ENCODE peak calls at places on chromosome 5, in five cellular contexts. T is activated B cell treated with CpG ODN at 0.5 μM for 24 hours, J is BJ, K is psoas muscle, C is type B pancreatic cell. F is an unnamed sample.

GRCh38 chr5:150541895-150542294 is 34.0 kb downstream of the NDST1 start:
- DNase-seq in T (no peak), J (no peak), K (no peak), C (no peak), F (peak)

GRCh38 chr5:1317921-1318565 is 23.2 kb upstream of the TERT start:
- DNase-seq in T (no peak), J (no peak), K (no peak), C (peak), F (peak)

GRCh38 chr5:98827161-98827560 is 53.7 kb downstream of the RGMB start:
- DNase-seq in T (no peak), J (peak), K (no peak), C (no peak), F (no peak)

GRCh38 chr5:53406630-53407316 is 73.7 kb upstream of the FST start:
- DNase-seq in T (no peak), J (no peak), K (no peak), C (no peak), F (no peak)

GRCh38 chr5:39057745-39058144 is 16.5 kb downstream of the RICTOR start:
- DNase-seq in T (no peak), J (no peak), K (no peak), C (no peak), F (no peak)

GRCh38 chr5:95081500-95082355 is 203.2 kb downstream of the MCTP1 start:
- DNase-seq in T (no peak), J (peak), K (peak), C (no peak), F (peak)

GRCh38 chr5:24161559-24161958 is 483.2 kb downstream of the CDH10 start:
- DNase-seq in T (no peak), J (no peak), K (no peak), C (no peak), F (no peak)

GRCh38 chr5:56350595-56351170 is 117.6 kb upstream of the ANKRD55 start:
- DNase-seq in T (no peak), J (peak), K (peak), C (no peak), F (no peak)

GRCh38 chr5:163696270-163696887 is 191.0 kb downstream of the MAT2B start:
- DNase-seq in T (no peak), J (peak), K (no peak), C (no peak), F (no peak)

GRCh38 chr5:32475338-32476097 is 31.0 kb upstream of the ZFR start:
- DNase-seq in T (no peak), J (no peak), K (no peak), C (no peak), F (no peak)

GRCh38 chr5:944992-945685 is 52.5 kb downstream of the TRIP13 start:
- DNase-seq in T (no peak), J (no peak), K (no peak), C (no peak), F (no peak)

DNA sequence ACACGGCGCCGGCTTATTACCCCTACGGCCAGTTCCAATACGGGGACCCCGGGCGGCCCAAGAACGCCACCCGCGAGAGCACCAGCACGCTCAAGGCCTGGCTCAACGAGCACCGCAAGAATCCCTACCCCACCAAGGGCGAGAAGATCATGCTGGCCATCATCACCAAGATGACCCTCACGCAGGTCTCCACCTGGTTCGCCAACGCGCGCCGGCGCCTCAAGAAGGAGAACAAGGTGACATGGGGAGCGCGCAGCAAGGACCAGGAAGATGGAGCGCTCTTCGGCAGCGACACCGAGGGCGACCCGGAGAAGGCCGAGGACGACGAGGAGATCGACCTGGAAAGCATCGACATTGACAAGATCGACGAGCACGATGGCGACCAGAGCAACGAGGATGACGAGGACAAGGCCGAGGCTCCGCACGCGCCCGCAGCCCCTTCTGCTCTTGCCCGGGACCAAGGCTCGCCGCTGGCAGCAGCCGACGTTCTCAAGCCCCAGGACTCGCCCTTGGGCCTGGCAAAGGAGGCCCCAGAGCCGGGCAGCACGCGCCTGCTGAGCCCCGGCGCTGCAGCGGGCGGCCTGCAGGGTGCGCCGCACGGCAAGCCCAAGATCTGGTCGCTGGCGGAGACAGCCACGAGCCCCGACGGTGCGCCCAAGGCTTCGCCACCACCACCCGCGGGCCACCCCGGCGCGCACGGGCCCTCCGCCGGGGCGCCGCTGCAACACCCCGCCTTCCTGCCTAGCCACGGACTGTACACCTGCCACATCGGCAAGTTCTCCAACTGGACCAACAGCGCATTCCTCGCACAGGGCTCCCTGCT is 3.9 kb downstream of the IRX1 start:
- DNase-seq in T (no peak), J (no peak), K (no peak), C (no peak), F (no peak)
- TF ChIP-seq CTCF in T (no peak), J (no peak), K (no peak), C (peak), F (no peak)

GRCh38 chr5:181222630-181223040 is 446 bp upstream of the TRIM41 start:
- DNase-seq in T (no peak), J (no peak), K (no peak), C (no peak), F (no peak)

GRCh38 chr5:181221792-181222629 is 1.1 kb upstream of the TRIM41 start:
- DNase-seq in T (peak), J (peak), K (peak), C (peak), F (peak)

GRCh38 chr5:181224390-181225234 is 1.5 kb downstream of the TRIM41 start:
- DNase-seq in T (peak), J (no peak), K (peak), C (no peak), F (no peak)

GRCh38 chr5:181223729-181224389 is 778 bp downstream of the TRIM41 start:
- DNase-seq in T (peak), J (no peak), K (peak), C (no peak), F (peak)

DNA sequence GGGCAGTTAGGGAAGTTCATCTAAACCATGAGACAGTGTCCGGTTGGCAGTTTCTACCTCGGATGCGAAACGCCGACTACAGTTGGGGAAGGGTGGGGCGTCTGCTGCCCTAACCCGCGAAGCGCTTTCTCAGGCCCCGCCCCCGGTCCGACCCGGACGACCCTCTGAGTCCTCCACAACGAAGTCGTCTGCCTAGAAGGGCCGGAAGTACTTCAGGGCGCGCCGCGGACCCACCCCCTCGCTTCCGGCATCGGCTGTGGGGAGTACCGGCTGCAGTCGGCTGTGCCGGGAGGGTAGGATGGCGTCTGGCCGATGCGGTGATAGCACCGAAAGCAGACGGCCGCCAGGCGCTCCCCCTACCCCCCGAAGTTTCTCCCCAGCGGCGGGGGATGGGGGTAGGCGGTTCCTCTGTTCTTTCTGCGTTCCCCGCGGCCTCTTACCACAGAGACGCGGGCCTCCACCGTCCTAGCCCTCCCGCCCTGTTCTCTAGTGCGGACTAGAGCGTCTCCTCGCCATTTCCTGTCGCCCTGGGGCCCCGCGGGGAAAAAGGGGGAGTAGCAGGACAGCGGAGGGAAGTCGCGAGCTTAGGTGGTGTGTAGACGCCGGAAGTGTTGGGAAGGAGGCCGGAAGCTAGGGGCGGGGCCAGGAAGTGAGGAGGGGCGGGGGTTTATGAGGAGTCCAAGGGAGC is at the start of gene TRIM41:
- DNase-seq in T (peak), J (peak), K (peak), C (peak), F (peak)
- TF ChIP-seq CTCF in T (no peak), J (no peak), K (no peak), C (peak), F (no peak)

GRCh38 chr5:137880313-137880712 is 8.9 kb upstream of the PKD2L2 start:
- DNase-seq in T (no peak), J (no peak), K (no peak), C (no peak), F (no peak)
- TF ChIP-seq CTCF in T (no peak), J (no peak), K (no peak), C (no peak), F (no peak)

GRCh38 chr5:125870271-125870670 is 552.9 kb upstream of the GRAMD2B start:
- DNase-seq in T (no peak), J (peak), K (no peak), C (no peak), F (no peak)

GRCh38 chr5:125874057-125874456 is 549.2 kb upstream of the GRAMD2B start:
- DNase-seq in T (no peak), J (no peak), K (no peak), C (no peak), F (no peak)

GRCh38 chr5:125874717-125875116 is 548.5 kb upstream of the GRAMD2B start:
- DNase-seq in T (no peak), J (no peak), K (no peak), C (no peak), F (no peak)
- TF ChIP-seq CTCF in T (no peak), J (no peak), K (no peak), C (no peak), F (no peak)

GRCh38 chr5:153901449-153901848 is 137.3 kb downstream of the FAM114A2 start:
- DNase-seq in T (no peak), J (no peak), K (no peak), C (no peak), F (no peak)

GRCh38 chr5:153903321-153903720 is 135.4 kb downstream of the FAM114A2 start:
- DNase-seq in T (no peak), J (peak), K (no peak), C (no peak), F (no peak)

GRCh38 chr5:153907170-153907775 is 131.4 kb downstream of the FAM114A2 start:
- DNase-seq in T (no peak), J (peak), K (no peak), C (no peak), F (no peak)

GRCh38 chr5:153902026-153902425 is 136.7 kb downstream of the FAM114A2 start:
- DNase-seq in T (no peak), J (no peak), K (no peak), C (no peak), F (no peak)

DNA sequence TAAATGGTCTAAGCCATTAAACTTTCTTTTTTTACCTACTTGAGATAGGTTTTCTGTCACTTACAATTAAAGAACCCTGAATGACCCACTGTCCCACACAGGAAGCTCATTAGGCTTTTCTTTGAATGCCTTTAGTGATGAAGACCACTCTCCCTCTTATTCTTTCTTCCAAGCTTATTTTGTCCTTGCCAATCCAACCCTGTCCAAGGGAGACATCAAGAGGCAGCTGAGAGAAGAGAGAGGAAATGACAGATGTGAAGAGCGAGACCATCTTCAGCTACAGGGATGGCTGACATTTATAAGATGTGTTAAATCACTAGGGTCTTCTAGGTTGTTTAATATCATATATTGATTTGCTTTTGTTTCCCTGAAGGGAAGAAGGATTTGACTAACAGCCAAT is 133.5 kb downstream of the FAM114A2 start:
- DNase-seq in T (no peak), J (no peak), K (no peak), C (no peak), F (no peak)
- TF ChIP-seq CTCF in T (no peak), J (no peak), K (no peak), C (peak), F (no peak)

F was measured in CD14-positive monocyte.